ENCODE peak calls at places on chromosomes 5 and 9, in seven cellular contexts. One of them, this sample, is unnamed.
A peak's percentile ranks its signal among the peaks of the same experiment; 100 is the strongest.

GRCh38 chr5:30401479-30402058 is 791.9 kb upstream of the CDH6 start:
- DNase-seq in HCT116: no peak
- DNase-seq in cardiac muscle cell: peak; percentile 54
- DNase-seq in colonic mucosa: peak; percentile 35
- DNase-seq in PC-3: peak; percentile 70
- DNase-seq in body of pancreas: peak; percentile 30
- DNase-seq in prostate gland: peak; percentile 15
- DNase-seq in this sample: no peak

GRCh38 chr9:132283863-132284262 is 70.9 kb downstream of the SETX start:
- DNase-seq in cardiac muscle cell: no peak
- DNase-seq in colonic mucosa: no peak
- DNase-seq in HCT116: no peak
- DNase-seq in body of pancreas: no peak
- DNase-seq in prostate gland: no peak
- DNase-seq in PC-3: no peak
- DNase-seq in this sample: no peak

GRCh38 chr9:128124873-128125574 is 2.5 kb downstream of the PTGES2 start:
- DNase-seq in colonic mucosa: peak; percentile 90
- DNase-seq in PC-3: peak; percentile 57
- DNase-seq in body of pancreas: peak; percentile 64
- DNase-seq in cardiac muscle cell: peak; percentile 59
- DNase-seq in prostate gland: peak; percentile 54
- DNase-seq in HCT116: peak; percentile 46
- DNase-seq in this sample: no peak

GRCh38 chr9:107175039-107175438 is 108.0 kb upstream of the RAD23B start:
- DNase-seq in HCT116: no peak
- DNase-seq in body of pancreas: no peak
- DNase-seq in cardiac muscle cell: no peak
- DNase-seq in prostate gland: no peak
- DNase-seq in colonic mucosa: peak; percentile 22
- DNase-seq in PC-3: no peak
- DNase-seq in this sample: no peak

GRCh38 chr9:112168197-112168596 is 6.9 kb downstream of the SUSD1 start:
- DNase-seq in HCT116: no peak
- DNase-seq in colonic mucosa: peak; percentile 72
- DNase-seq in PC-3: peak; percentile 42
- DNase-seq in cardiac muscle cell: no peak
- DNase-seq in body of pancreas: no peak
- DNase-seq in prostate gland: no peak
- DNase-seq in this sample: no peak

GRCh38 chr9:110049699-110050450 is 158.1 kb downstream of the C9orf152 start:
- DNase-seq in prostate gland: no peak
- DNase-seq in cardiac muscle cell: peak; percentile 44
- DNase-seq in body of pancreas: no peak
- DNase-seq in colonic mucosa: peak; percentile 41
- DNase-seq in PC-3: peak; percentile 30
- DNase-seq in HCT116: no peak
- DNase-seq in this sample: no peak

GRCh38 chr5:96128204-96128864 is 166.7 kb upstream of the ELL2 start:
- DNase-seq in HCT116: no peak
- DNase-seq in body of pancreas: no peak
- DNase-seq in colonic mucosa: no peak
- DNase-seq in cardiac muscle cell: no peak
- DNase-seq in PC-3: no peak
- DNase-seq in prostate gland: no peak
- DNase-seq in this sample: no peak

GRCh38 chr9:136372561-136373299 is 739 bp downstream of the CARD9 start:
- DNase-seq in colonic mucosa: peak; percentile 44
- DNase-seq in HCT116: no peak
- DNase-seq in cardiac muscle cell: peak; percentile 19
- DNase-seq in body of pancreas: peak; percentile 52
- DNase-seq in PC-3: peak; percentile 8
- DNase-seq in prostate gland: peak; percentile 54
- DNase-seq in this sample: peak; percentile 74

GRCh38 chr5:136018814-136019777 is 9.7 kb upstream of the TGFBI start:
- DNase-seq in colonic mucosa: peak; percentile 48
- DNase-seq in PC-3: no peak
- DNase-seq in prostate gland: no peak
- DNase-seq in HCT116: no peak
- DNase-seq in body of pancreas: no peak
- DNase-seq in cardiac muscle cell: no peak
- DNase-seq in this sample: no peak

GRCh38 chr9:13125261-13125660 is 154.2 kb downstream of the MPDZ start:
- DNase-seq in PC-3: no peak
- DNase-seq in body of pancreas: no peak
- DNase-seq in HCT116: no peak
- DNase-seq in prostate gland: no peak
- DNase-seq in colonic mucosa: no peak
- DNase-seq in cardiac muscle cell: no peak
- DNase-seq in this sample: no peak

GRCh38 chr5:176762489-176762888 is 47.9 kb upstream of the UNC5A start:
- DNase-seq in prostate gland: no peak
- DNase-seq in body of pancreas: no peak
- DNase-seq in cardiac muscle cell: no peak
- DNase-seq in HCT116: no peak
- DNase-seq in colonic mucosa: no peak
- DNase-seq in PC-3: peak; percentile 84
- DNase-seq in this sample: no peak

GRCh38 chr5:16930487-16930886 is 5.6 kb downstream of the MYO10 start:
- DNase-seq in colonic mucosa: no peak
- DNase-seq in HCT116: no peak
- DNase-seq in cardiac muscle cell: no peak
- DNase-seq in body of pancreas: no peak
- DNase-seq in PC-3: no peak
- DNase-seq in prostate gland: no peak
- DNase-seq in this sample: no peak

GRCh38 chr5:109053995-109054417 is 306.3 kb downstream of the FER start:
- DNase-seq in cardiac muscle cell: no peak
- DNase-seq in prostate gland: no peak
- DNase-seq in colonic mucosa: no peak
- DNase-seq in PC-3: no peak
- DNase-seq in body of pancreas: no peak
- DNase-seq in HCT116: no peak
- DNase-seq in this sample: no peak

GRCh38 chr5:39775058-39775457 is 350.3 kb upstream of the DAB2 start:
- DNase-seq in prostate gland: no peak
- DNase-seq in colonic mucosa: no peak
- DNase-seq in cardiac muscle cell: no peak
- DNase-seq in HCT116: no peak
- DNase-seq in PC-3: peak; percentile 48
- DNase-seq in body of pancreas: no peak
- DNase-seq in this sample: no peak

GRCh38 chr5:73902327-73903051 is 276.5 kb downstream of the ARHGEF28 start:
- DNase-seq in colonic mucosa: no peak
- DNase-seq in cardiac muscle cell: peak; percentile 64
- DNase-seq in prostate gland: peak; percentile 34
- DNase-seq in PC-3: peak; percentile 68
- DNase-seq in body of pancreas: no peak
- DNase-seq in HCT116: peak; percentile 63
- DNase-seq in this sample: no peak

GRCh38 chr9:128383007-128383753 is 12.0 kb downstream of the URM1 start:
- DNase-seq in HCT116: no peak
- DNase-seq in prostate gland: no peak
- DNase-seq in body of pancreas: no peak
- DNase-seq in cardiac muscle cell: no peak
- DNase-seq in PC-3: no peak
- DNase-seq in colonic mucosa: no peak
- DNase-seq in this sample: no peak

GRCh38 chr5:107542831-107543231 is 127.9 kb downstream of the EFNA5 start:
- DNase-seq in prostate gland: peak; percentile 82
- DNase-seq in PC-3: peak; percentile 68
- DNase-seq in body of pancreas: peak; percentile 70
- DNase-seq in colonic mucosa: peak; percentile 36
- DNase-seq in HCT116: no peak
- DNase-seq in cardiac muscle cell: peak; percentile 26
- DNase-seq in this sample: peak; percentile 74

GRCh38 chr9:128396970-128397613 is 23.6 kb upstream of the CERCAM start:
- DNase-seq in PC-3: no peak
- DNase-seq in HCT116: no peak
- DNase-seq in body of pancreas: no peak
- DNase-seq in colonic mucosa: no peak
- DNase-seq in prostate gland: peak; percentile 22
- DNase-seq in cardiac muscle cell: no peak
- DNase-seq in this sample: no peak

GRCh38 chr5:120098902-120099301 is 365.2 kb upstream of the PRR16 start:
- DNase-seq in HCT116: no peak
- DNase-seq in body of pancreas: no peak
- DNase-seq in PC-3: no peak
- DNase-seq in prostate gland: no peak
- DNase-seq in colonic mucosa: no peak
- DNase-seq in cardiac muscle cell: no peak
- DNase-seq in this sample: no peak

GRCh38 chr9:131361202-131361833 is 32.6 kb upstream of the PRRC2B start:
- DNase-seq in PC-3: no peak
- DNase-seq in cardiac muscle cell: peak; percentile 21
- DNase-seq in prostate gland: peak; percentile 64
- DNase-seq in body of pancreas: no peak
- DNase-seq in colonic mucosa: peak; percentile 56
- DNase-seq in HCT116: no peak
- DNase-seq in this sample: peak; percentile 42

GRCh38 chr5:72298711-72299110 is 21.3 kb downstream of the MRPS27 start:
- DNase-seq in body of pancreas: no peak
- DNase-seq in cardiac muscle cell: no peak
- DNase-seq in prostate gland: no peak
- DNase-seq in HCT116: no peak
- DNase-seq in colonic mucosa: no peak
- DNase-seq in PC-3: no peak
- DNase-seq in this sample: no peak

GRCh38 chr5:537621-538071 is 13.4 kb upstream of the SLC9A3 start:
- DNase-seq in cardiac muscle cell: no peak
- DNase-seq in prostate gland: no peak
- DNase-seq in PC-3: no peak
- DNase-seq in body of pancreas: no peak
- DNase-seq in HCT116: no peak
- DNase-seq in colonic mucosa: no peak
- DNase-seq in this sample: no peak

GRCh38 chr5:79847561-79847960 is 143.5 kb downstream of the MTX3 start:
- DNase-seq in PC-3: no peak
- DNase-seq in HCT116: no peak
- DNase-seq in colonic mucosa: no peak
- DNase-seq in body of pancreas: no peak
- DNase-seq in prostate gland: no peak
- DNase-seq in cardiac muscle cell: no peak
- DNase-seq in this sample: no peak

GRCh38 chr5:52709171-52709925 is 78.4 kb upstream of the ITGA1 start:
- DNase-seq in body of pancreas: no peak
- DNase-seq in HCT116: no peak
- DNase-seq in colonic mucosa: no peak
- DNase-seq in PC-3: peak; percentile 50
- DNase-seq in cardiac muscle cell: no peak
- DNase-seq in prostate gland: no peak
- DNase-seq in this sample: no peak

GRCh38 chr5:122187426-122187825 is 58.1 kb downstream of the ZNF474 start:
- DNase-seq in cardiac muscle cell: no peak
- DNase-seq in body of pancreas: no peak
- DNase-seq in HCT116: no peak
- DNase-seq in prostate gland: no peak
- DNase-seq in colonic mucosa: peak; percentile 68
- DNase-seq in PC-3: no peak
- DNase-seq in this sample: no peak

GRCh38 chr5:411728-412127 is 31.2 kb upstream of the EXOC3 start:
- DNase-seq in PC-3: no peak
- DNase-seq in body of pancreas: no peak
- DNase-seq in colonic mucosa: no peak
- DNase-seq in prostate gland: no peak
- DNase-seq in HCT116: no peak
- DNase-seq in cardiac muscle cell: no peak
- DNase-seq in this sample: no peak

GRCh38 chr5:130198927-130199326 is 294.7 kb downstream of the CHSY3 start:
- DNase-seq in prostate gland: no peak
- DNase-seq in cardiac muscle cell: peak; percentile 15
- DNase-seq in HCT116: peak; percentile 48
- DNase-seq in PC-3: peak; percentile 56
- DNase-seq in colonic mucosa: no peak
- DNase-seq in body of pancreas: no peak
- DNase-seq in this sample: no peak
- TF ChIP-seq CTCF in prostate gland: no peak
- TF ChIP-seq CTCF in cardiac muscle cell: peak; percentile 45
- TF ChIP-seq CTCF in HCT116: peak; percentile 45
- TF ChIP-seq CTCF in PC-3: peak; percentile 58
- TF ChIP-seq CTCF in colonic mucosa: no peak
- TF ChIP-seq CTCF in body of pancreas: no peak
- TF ChIP-seq CTCF in this sample: no peak

DNA sequence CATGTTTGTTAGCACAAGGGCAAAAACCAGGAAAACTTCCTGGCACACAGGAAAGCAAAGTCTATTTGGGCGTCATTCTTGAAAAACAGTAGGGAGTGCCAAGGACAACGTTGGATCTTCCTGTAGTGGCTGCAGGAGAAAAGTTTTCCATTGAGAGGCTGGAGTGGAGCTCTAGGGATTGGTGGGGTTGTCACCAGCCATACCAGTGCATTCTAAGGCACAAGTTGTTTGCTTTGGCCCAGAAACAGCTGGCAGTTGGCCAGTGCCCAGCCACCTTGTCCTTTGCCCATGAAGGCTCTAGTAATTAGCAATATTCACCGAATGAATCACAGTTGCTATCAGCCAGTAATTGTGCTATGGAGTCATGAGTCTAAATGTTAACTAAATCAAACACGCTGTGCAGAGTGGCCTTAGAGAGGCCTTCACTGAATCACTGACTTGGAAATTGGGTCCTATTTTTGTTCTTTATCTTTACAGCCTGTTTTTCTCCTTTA is 26.4 kb downstream of the TNFSF15 start:
- DNase-seq in colonic mucosa: peak; percentile 95
- DNase-seq in HCT116: peak; percentile 22
- DNase-seq in cardiac muscle cell: no peak
- DNase-seq in PC-3: peak; percentile 89
- DNase-seq in body of pancreas: peak; percentile 86
- DNase-seq in prostate gland: peak; percentile 30
- DNase-seq in this sample: peak; percentile 89
- H3K27ac ChIP-seq in colonic mucosa: peak overlapping the region; percentile 39
- H3K27ac ChIP-seq in HCT116: no peak overlapping the region
- H3K27ac ChIP-seq in cardiac muscle cell: no peak overlapping the region
- H3K27ac ChIP-seq in PC-3: peak overlapping the region; percentile 61
- H3K27ac ChIP-seq in body of pancreas: peak overlapping the region; percentile 41
- H3K27ac ChIP-seq in prostate gland: no peak overlapping the region
- H3K27ac ChIP-seq in this sample: no peak overlapping the region

GRCh38 chr5:170262061-170262764 is 29.4 kb downstream of the C5orf58 start:
- DNase-seq in prostate gland: no peak
- DNase-seq in PC-3: no peak
- DNase-seq in body of pancreas: no peak
- DNase-seq in cardiac muscle cell: no peak
- DNase-seq in colonic mucosa: no peak
- DNase-seq in HCT116: no peak
- DNase-seq in this sample: no peak
- H3K4me3 ChIP-seq in prostate gland: no peak overlapping the region
- H3K4me3 ChIP-seq in PC-3: no peak overlapping the region
- H3K4me3 ChIP-seq in body of pancreas: no peak overlapping the region
- H3K4me3 ChIP-seq in cardiac muscle cell: no peak overlapping the region
- H3K4me3 ChIP-seq in colonic mucosa: no peak overlapping the region
- H3K4me3 ChIP-seq in HCT116: no peak overlapping the region
- H3K4me3 ChIP-seq in this sample: no peak overlapping the region

DNA sequence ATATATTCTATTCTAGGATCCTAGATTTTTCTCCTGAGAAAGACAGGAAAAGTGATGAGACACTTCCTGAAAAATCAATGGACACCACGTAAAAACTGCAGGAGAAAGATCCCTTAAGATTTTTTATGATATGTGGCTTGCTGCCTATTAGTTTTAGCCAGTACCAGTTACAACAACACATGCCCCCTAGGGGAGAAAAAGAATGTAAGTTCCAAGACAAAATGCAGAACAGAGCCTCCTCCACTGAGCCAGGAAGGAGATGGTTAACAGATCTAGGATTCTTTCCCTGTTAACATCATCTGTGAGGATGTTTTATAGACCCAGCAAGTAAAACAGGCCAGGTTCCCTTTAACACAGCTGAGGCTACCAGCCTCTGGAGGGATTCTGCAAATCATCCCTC is 574.7 kb downstream of the TLE4 start:
- DNase-seq in prostate gland: no peak
- DNase-seq in body of pancreas: no peak
- DNase-seq in colonic mucosa: no peak
- DNase-seq in HCT116: no peak
- DNase-seq in cardiac muscle cell: no peak
- DNase-seq in PC-3: peak; percentile 13
- DNase-seq in this sample: no peak
- TF ChIP-seq CTCF in prostate gland: no peak
- TF ChIP-seq CTCF in body of pancreas: no peak
- TF ChIP-seq CTCF in colonic mucosa: no peak
- TF ChIP-seq CTCF in HCT116: no peak
- TF ChIP-seq CTCF in cardiac muscle cell: no peak
- TF ChIP-seq CTCF in PC-3: peak; percentile 47
- TF ChIP-seq CTCF in this sample: no peak